ENCODE peak calls at places on chromosomes 5 and 9, in five cellular contexts. B is mesendoderm, R is nephron progenitor cell, N is GM23248, M is RWPE1. T is an unnamed sample.
A peak's percentile ranks its signal among the peaks of the same experiment; 100 is the strongest.

GRCh38 chr9:8486095-8486494 is 686.5 kb upstream of the DMAC1 start:
- DNase-seq in B (peak; percentile 83), R (peak; percentile 21), N (no peak), M (no peak), T (no peak)

GRCh38 chr5:76114192-76114795 is 31.1 kb downstream of the SV2C start:
- DNase-seq in B (peak; percentile 6), R (no peak), N (peak; percentile 7), M (no peak), T (no peak)

GRCh38 chr9:133257398-133258053 is 17.5 kb downstream of the ABO start:
- DNase-seq in B (peak; percentile 33), R (no peak), N (no peak), M (no peak), T (no peak)

GRCh38 chr5:7518947-7519560 is 123.1 kb downstream of the ADCY2 start:
- DNase-seq in B (peak; percentile 85), R (peak; percentile 9), N (no peak), M (no peak), T (no peak)

GRCh38 chr5:122346897-122347581 is 35.0 kb downstream of the SNCAIP start:
- DNase-seq in B (no peak), R (no peak), N (no peak), M (no peak), T (no peak)

GRCh38 chr5:54851449-54851848 is 133.9 kb downstream of the ESM1 start:
- DNase-seq in B (no peak), R (no peak), N (no peak), M (no peak), T (peak; percentile 18)

GRCh38 chr5:122500245-122501086 is 188.4 kb downstream of the SNCAIP start:
- DNase-seq in B (peak; percentile 84), R (peak; percentile 40), N (peak; percentile 81), M (peak; percentile 59), T (peak; percentile 54)

GRCh38 chr5:138953370-138954256 is 78.5 kb upstream of the LRRTM2 start:
- DNase-seq in B (no peak), R (no peak), N (peak; percentile 76), M (peak; percentile 43), T (no peak)

GRCh38 chr9:98333703-98334582 is 78.5 kb upstream of the TBC1D2 start:
- DNase-seq in B (no peak), R (no peak), N (peak; percentile 86), M (peak; percentile 93), T (peak; percentile 47)

GRCh38 chr9:89642789-89643188 is 38.0 kb downstream of the GADD45G start:
- DNase-seq in B (peak; percentile 34), R (no peak), N (no peak), M (no peak), T (no peak)

GRCh38 chr5:36581070-36581469 is 25.3 kb upstream of the SLC1A3 start:
- DNase-seq in B (no peak), R (no peak), N (no peak), M (no peak), T (no peak)

GRCh38 chr5:52469420-52469819 is 318.3 kb upstream of the ITGA1 start:
- DNase-seq in B (no peak), R (no peak), N (no peak), M (no peak), T (no peak)

T was measured in PC-3.